ENCODE peak calls at places on chromosome 3, in four cellular contexts. Q is stomach; K is aorta; R is CD8-positive, alpha-beta memory T cell. O is an unnamed sample.
A peak's percentile ranks its signal among the peaks of the same experiment; 100 is the strongest.

GRCh38 chr3:37050242-37050641 is 56.9 kb downstream of the MLH1 start:
- DNase-seq in Q (no peak), K (no peak), R (no peak), O (no peak)

GRCh38 chr3:125967156-125967555 is 1.8 kb upstream of the ROPN1B start:
- DNase-seq in Q (no peak), K (no peak), R (no peak), O (no peak)

GRCh38 chr3:32401541-32402052 is 9.9 kb downstream of the CMTM7 start:
- DNase-seq in Q (peak; percentile 74), K (peak; percentile 91), R (peak; percentile 78), O (peak; percentile 87)

GRCh38 chr3:183224581-183224980 is 28.5 kb upstream of the B3GNT5 start:
- DNase-seq in Q (no peak), K (no peak), R (peak; percentile 44), O (no peak)

GRCh38 chr3:98977520-98977919 is 76.0 kb upstream of the DCBLD2 start:
- DNase-seq in Q (no peak), K (no peak), R (no peak), O (no peak)

GRCh38 chr3:21447471-21448205 is 303.4 kb downstream of the ZNF385D start:
- DNase-seq in Q (no peak), K (no peak), R (no peak), O (no peak)

GRCh38 chr3:62529230-62529629 is 155.9 kb upstream of the FEZF2 start:
- DNase-seq in Q (peak; percentile 31), K (no peak), R (no peak), O (no peak)

GRCh38 chr3:98580774-98581365 is 12.5 kb downstream of the CPOX start:
- DNase-seq in Q (no peak), K (no peak), R (no peak), O (no peak)

DNA sequence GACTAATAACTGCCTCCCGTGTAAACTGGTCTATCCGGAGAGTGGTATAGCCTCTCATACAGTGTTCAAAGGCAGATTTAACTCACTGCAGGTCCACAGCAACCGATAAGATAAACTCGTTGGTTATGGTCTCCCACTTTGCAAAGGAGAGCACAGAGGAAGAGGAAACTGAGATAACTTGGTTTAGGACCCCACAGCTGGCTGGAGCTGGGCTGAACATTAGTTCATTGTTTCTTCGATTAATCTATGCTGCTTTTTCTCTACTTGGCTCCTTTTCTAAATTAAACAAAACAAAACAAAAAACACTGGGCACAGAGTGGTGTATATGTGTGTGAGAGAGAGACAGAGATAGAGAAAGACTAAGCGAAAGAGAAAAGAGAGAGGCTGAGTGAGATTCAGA is 5.0 kb upstream of the DLG1 start:
- DNase-seq in Q (no peak), K (no peak), R (no peak), O (no peak)
- H3K4me1 ChIP-seq in Q (peaks cover 41% of the 10 kb centered on the region), K (no peaks in the 10 kb centered on the region), R (peaks cover 15% of the 10 kb centered on the region), O (peaks cover 11% of the 10 kb centered on the region)

DNA sequence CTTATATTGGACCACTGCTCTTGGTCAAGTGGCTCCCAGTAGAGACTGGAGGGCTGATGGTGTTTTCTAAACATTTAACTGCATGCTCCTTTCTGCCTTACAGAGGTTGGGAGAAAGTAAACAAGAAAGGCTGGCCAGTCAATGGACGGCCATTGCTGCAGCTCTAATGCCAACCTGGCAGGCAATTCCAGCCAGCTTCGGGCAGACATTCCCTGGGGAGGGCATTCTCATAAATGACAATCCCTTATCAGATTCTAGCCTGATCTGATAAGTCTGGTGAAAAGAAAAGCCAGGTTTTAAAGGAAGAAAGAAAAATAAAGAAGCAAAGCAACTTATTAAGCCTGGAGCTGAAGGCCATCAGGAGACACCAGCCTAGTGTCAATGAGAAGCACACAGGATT is 60.7 kb downstream of the FRMD4B start:
- DNase-seq in Q (no peak), K (no peak), R (no peak), O (no peak)
- H3K4me1 ChIP-seq in Q (peaks cover 13% of the 10 kb centered on the region), K (peaks cover 5% of the 10 kb centered on the region), R (peaks cover 24% of the 10 kb centered on the region), O (peaks cover 65% of the 10 kb centered on the region)

GRCh38 chr3:122987231-122987630 is 40.3 kb downstream of the SEMA5B start:
- DNase-seq in Q (no peak), K (no peak), R (no peak), O (no peak)
- H3K4me1 ChIP-seq in Q (peaks cover 9% of the 10 kb centered on the region), K (no peaks in the 10 kb centered on the region), R (no peaks in the 10 kb centered on the region), O (peaks cover 5% of the 10 kb centered on the region)

GRCh38 chr3:140626856-140627255 is 51.0 kb upstream of the TRIM42 start:
- DNase-seq in Q (no peak), K (no peak), R (no peak), O (no peak)

GRCh38 chr3:140627756-140628155 is 50.1 kb upstream of the TRIM42 start:
- DNase-seq in Q (no peak), K (no peak), R (no peak), O (no peak)

GRCh38 chr3:140630366-140630765 is 47.5 kb upstream of the TRIM42 start:
- DNase-seq in Q (no peak), K (no peak), R (no peak), O (no peak)

GRCh38 chr3:140629351-140630137 is 48.3 kb upstream of the TRIM42 start:
- DNase-seq in Q (no peak), K (no peak), R (no peak), O (no peak)

GRCh38 chr3:140628606-140629005 is 49.3 kb upstream of the TRIM42 start:
- DNase-seq in Q (no peak), K (no peak), R (no peak), O (no peak)
- H3K4me1 ChIP-seq in Q (no peaks in the 10 kb centered on the region), K (no peaks in the 10 kb centered on the region), R (no peaks in the 10 kb centered on the region), O (no peaks in the 10 kb centered on the region)

GRCh38 chr3:16432714-16433113 is 80.8 kb downstream of the RFTN1 start:
- DNase-seq in Q (no peak), K (no peak), R (no peak), O (no peak)
- H3K4me1 ChIP-seq in Q (peaks cover 1% of the 10 kb centered on the region), K (peaks cover 2% of the 10 kb centered on the region), R (no peaks in the 10 kb centered on the region), O (peaks cover 21% of the 10 kb centered on the region)

GRCh38 chr3:160400048-160400630 is 689 bp downstream of the SMC4 start:
- DNase-seq in Q (peak; percentile 40), K (peak; percentile 79), R (peak; percentile 65), O (peak; percentile 78)

GRCh38 chr3:160398820-160399346 is at the start of gene IFT80:
- DNase-seq in Q (peak; percentile 98), K (peak; percentile 99), R (peak; percentile 98), O (peak; percentile 97)

GRCh38 chr3:160401301-160402095 is 2.0 kb downstream of the SMC4 start:
- DNase-seq in Q (peak; percentile 29), K (no peak), R (no peak), O (no peak)

GRCh38 chr3:160400631-160401150 is 1.2 kb downstream of the SMC4 start:
- DNase-seq in Q (peak; percentile 56), K (peak; percentile 77), R (no peak), O (peak; percentile 74)

DNA sequence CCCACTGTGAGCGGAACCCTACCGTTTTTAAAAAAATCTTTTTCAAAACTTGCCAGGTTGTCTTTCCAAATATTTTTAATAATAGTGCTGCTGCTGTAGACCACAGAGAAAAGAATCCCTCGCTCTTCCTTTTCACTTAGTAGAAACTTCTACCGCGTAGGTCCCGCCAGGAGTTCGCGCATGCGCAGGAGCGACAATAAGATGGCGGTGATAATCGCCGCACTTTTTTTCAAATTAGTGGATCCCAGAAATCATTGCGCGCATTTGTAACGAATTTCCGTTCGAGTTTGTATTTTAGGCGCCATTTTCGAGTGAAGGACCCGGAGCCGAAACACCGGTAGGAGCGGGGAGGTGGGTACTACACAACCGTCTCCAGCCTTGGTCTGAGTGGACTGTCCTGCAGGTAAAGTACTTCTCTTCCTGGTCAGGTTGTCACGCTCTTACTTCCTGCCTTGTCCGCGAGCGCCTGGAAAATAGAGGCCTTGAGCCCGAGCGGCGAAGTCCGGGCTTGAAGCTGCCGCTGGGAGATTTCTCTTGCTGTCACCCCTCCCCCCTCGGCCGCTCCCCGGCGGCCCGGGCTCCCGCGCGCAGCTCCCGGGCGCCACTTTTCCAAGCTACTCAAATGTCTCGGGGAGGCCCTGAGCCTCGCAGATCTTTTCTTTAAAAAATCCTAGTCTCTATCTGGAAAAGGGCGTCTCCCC is at the start of gene SMC4:
- DNase-seq in Q (peak; percentile 80), K (peak; percentile 82), R (peak; percentile 91), O (peak; percentile 81)
- H3K4me1 ChIP-seq in Q (peaks cover 56% of the 10 kb centered on the region), K (no peaks in the 10 kb centered on the region), R (peaks cover 18% of the 10 kb centered on the region), O (peaks cover 9% of the 10 kb centered on the region)

GRCh38 chr3:171835116-171835515 is 8.0 kb upstream of the TMEM212 start:
- DNase-seq in Q (no peak), K (no peak), R (no peak), O (no peak)
- H3K4me1 ChIP-seq in Q (peaks cover 29% of the 10 kb centered on the region), K (peaks cover 3% of the 10 kb centered on the region), R (no peaks in the 10 kb centered on the region), O (peaks cover 36% of the 10 kb centered on the region)

DNA sequence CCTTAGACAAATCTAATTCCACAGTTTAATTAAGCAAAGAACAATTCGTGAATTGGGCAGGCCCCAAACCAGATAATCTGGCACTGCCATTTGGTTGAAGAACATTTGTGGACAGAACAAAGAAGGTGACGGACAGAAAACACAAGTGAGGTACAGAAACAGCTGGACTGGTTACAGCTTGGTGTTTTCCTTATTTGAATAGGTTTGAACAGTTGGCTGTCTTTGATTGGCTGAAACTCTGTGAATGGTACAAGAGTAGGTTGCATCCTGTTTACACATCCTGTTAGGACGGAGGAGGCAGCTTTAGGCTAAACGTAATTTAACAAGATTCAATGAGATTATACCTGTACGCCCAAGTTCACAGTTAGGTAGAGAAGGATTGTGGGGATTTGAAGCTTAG is 114.4 kb downstream of the LPP start:
- DNase-seq in Q (no peak), K (no peak), R (no peak), O (no peak)
- H3K4me1 ChIP-seq in Q (peaks cover 93% of the 10 kb centered on the region), K (peaks cover 14% of the 10 kb centered on the region), R (no peaks in the 10 kb centered on the region), O (peaks cover 70% of the 10 kb centered on the region)

GRCh38 chr3:42101481-42101880 is 10.3 kb downstream of the TRAK1 start:
- DNase-seq in Q (no peak), K (no peak), R (no peak), O (no peak)
- H3K4me1 ChIP-seq in Q (peaks cover 63% of the 10 kb centered on the region), K (no peaks in the 10 kb centered on the region), R (no peaks in the 10 kb centered on the region), O (peaks cover 48% of the 10 kb centered on the region)

DNA sequence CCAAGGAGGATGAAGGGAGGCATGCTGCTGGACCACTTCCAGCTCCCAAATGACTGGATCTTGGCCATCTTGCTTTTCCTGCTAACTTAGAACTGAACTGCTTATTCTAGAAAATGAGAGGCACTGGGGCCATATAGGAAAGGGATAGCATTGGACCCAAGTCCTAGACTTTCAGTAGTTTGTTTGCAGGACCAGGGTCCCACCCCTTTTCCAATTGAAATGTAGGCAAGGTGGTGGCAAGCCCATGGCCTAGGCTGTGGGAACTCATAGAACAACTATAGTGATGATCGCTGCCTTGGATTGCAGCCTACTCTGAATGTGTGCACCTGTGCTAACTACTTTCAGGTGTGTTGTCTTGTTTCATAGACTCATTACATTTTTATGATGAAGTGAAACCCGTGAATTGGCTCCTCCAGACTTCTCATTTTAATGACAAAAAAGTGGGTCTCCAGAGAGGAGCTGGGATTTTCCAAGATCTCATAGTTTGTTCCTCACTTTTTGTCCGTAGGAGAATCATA is 50.3 kb downstream of the TGFBR2 start:
- DNase-seq in Q (no peak), K (no peak), R (no peak), O (no peak)
- H3K4me1 ChIP-seq in Q (peaks cover 89% of the 10 kb centered on the region), K (peaks cover 20% of the 10 kb centered on the region), R (peaks cover 99% of the 10 kb centered on the region), O (peaks cover 74% of the 10 kb centered on the region)